ENCODE peak calls at places on chromosome 12, in six cellular contexts. T, Q, K, W, B and A are unnamed samples.

GRCh38 chr12:81792666-81793065 is 33.5 kb upstream of the PPFIA2 start:
- DNase-seq in T (no peak), Q (no peak), K (no peak), W (no peak), B (no peak), A (no peak)

GRCh38 chr12:128982134-128982533 is 128.9 kb downstream of the GLT1D1 start:
- DNase-seq in T (no peak), Q (no peak), K (no peak), W (peak; percentile 62), B (no peak), A (no peak)

GRCh38 chr12:98401427-98401826 is 114.0 kb upstream of the TMPO start:
- DNase-seq in T (no peak), Q (no peak), K (no peak), W (no peak), B (no peak), A (peak; percentile 81)

GRCh38 chr12:121048442-121048841 is 9.4 kb upstream of the OASL start:
- DNase-seq in T (no peak), Q (no peak), K (no peak), W (no peak), B (no peak), A (no peak)

GRCh38 chr12:27446436-27446835 is at the start of gene SMCO2:
- DNase-seq in T (no peak), Q (no peak), K (no peak), W (no peak), B (no peak), A (no peak)

GRCh38 chr12:27187697-27188096 is 56.4 kb upstream of the STK38L start:
- DNase-seq in T (no peak), Q (no peak), K (no peak), W (no peak), B (no peak), A (no peak)

GRCh38 chr12:107553211-107553765 is 132.3 kb upstream of the PWP1 start:
- DNase-seq in T (no peak), Q (no peak), K (no peak), W (no peak), B (no peak), A (no peak)

GRCh38 chr12:113232787-113233585 is 11.7 kb downstream of the TPCN1 start:
- DNase-seq in T (no peak), Q (peak; percentile 66), K (peak; percentile 20), W (peak; percentile 85), B (no peak), A (peak; percentile 99)

GRCh38 chr12:21941522-21942376 is 523 bp upstream of the ABCC9 start:
- DNase-seq in T (no peak), Q (no peak), K (peak; percentile 69), W (peak; percentile 63), B (no peak), A (no peak)